ENCODE peak calls at places on chromosomes 4 and X, in ten cellular contexts. V, P, B, O, M, A, L, E, U and Z are unnamed samples.

GRCh38 chrX:154021131-154021611 is 1.5 kb upstream of the IRAK1 start:
- DNase-seq in B (peak), A (no peak), L (no peak), P (no peak), U (peak), M (no peak), E (no peak), V (no peak), O (peak), Z (peak)

GRCh38 chrX:154730271-154730883 is 20.5 kb downstream of the GAB3 start:
- DNase-seq in V (no peak), P (no peak), A (no peak), E (peak), U (no peak), O (peak), B (peak), L (no peak), M (no peak), Z (peak)

GRCh38 chr4:72295966-72296557 is 264.3 kb downstream of the NPFFR2 start:
- DNase-seq in P (no peak), A (no peak), E (no peak), L (no peak), M (no peak), V (peak), B (peak), U (peak), O (peak), Z (peak)

GRCh38 chrX:42930951-42931350 is 153.0 kb upstream of the PPP1R2C start:
- DNase-seq in M (no peak), P (no peak), O (no peak), L (no peak), U (peak), E (no peak), B (no peak), A (no peak), V (no peak), Z (no peak)

GRCh38 chr4:11483076-11483475 is 54.4 kb upstream of the HS3ST1 start:
- DNase-seq in V (no peak), O (no peak), U (peak), A (no peak), L (no peak), M (no peak), B (no peak), E (no peak), P (no peak), Z (no peak)

GRCh38 chr4:78613522-78614311 is 62.1 kb downstream of the ANXA3 start:
- DNase-seq in E (no peak), M (no peak), O (no peak), A (no peak), B (no peak), V (no peak), L (no peak), P (no peak), U (no peak), Z (no peak)

GRCh38 chr4:55458164-55458563 is 62.4 kb downstream of the TMEM165 start:
- DNase-seq in V (no peak), B (peak), L (no peak), O (peak), M (no peak), U (no peak), A (no peak), E (no peak), P (no peak), Z (peak)

GRCh38 chr4:33306131-33306530 is 2586.0 kb downstream of the PCDH7 start:
- DNase-seq in P (no peak), A (no peak), V (no peak), O (no peak), L (no peak), M (no peak), E (no peak), U (no peak), B (no peak), Z (no peak)

GRCh38 chrX:13418126-13419091 is 98.6 kb upstream of the ATXN3L start:
- DNase-seq in O (peak), B (peak), V (no peak), E (no peak), U (peak), A (no peak), P (no peak), L (no peak), M (no peak), Z (peak)

GRCh38 chrX:56113785-56114436 is 118.2 kb upstream of the KLF8 start:
- DNase-seq in M (no peak), U (peak), O (no peak), E (no peak), L (no peak), P (no peak), A (no peak), B (no peak), V (no peak), Z (no peak)

GRCh38 chrX:8987672-8988250 is 46.2 kb downstream of the FAM9B start:
- DNase-seq in P (no peak), V (no peak), L (no peak), M (no peak), B (no peak), E (no peak), O (no peak), U (no peak), A (no peak), Z (no peak)

GRCh38 chr4:152719856-152720556 is 40.2 kb upstream of the TMEM154 start:
- DNase-seq in B (no peak), E (no peak), U (peak), V (no peak), M (no peak), L (no peak), O (no peak), A (no peak), P (no peak), Z (no peak)

GRCh38 chr4:89276296-89276695 is 31.3 kb downstream of the GPRIN3 start:
- DNase-seq in M (no peak), L (no peak), V (no peak), A (no peak), U (no peak), P (no peak), E (no peak), O (no peak), B (no peak), Z (no peak)

GRCh38 chr4:36323801-36324419 is 42.5 kb downstream of the DTHD1 start:
- DNase-seq in A (no peak), O (no peak), M (no peak), V (no peak), B (no peak), P (no peak), E (no peak), U (no peak), L (no peak), Z (no peak)

GRCh38 chrX:57121162-57121741 is at the start of gene SPIN2B:
- DNase-seq in O (peak), B (peak), L (peak), M (peak), V (peak), P (peak), E (peak), A (peak), U (peak), Z (peak)

GRCh38 chr4:54658321-54659093 is 750 bp downstream of the KIT start:
- DNase-seq in L (peak), M (no peak), A (no peak), O (peak), U (no peak), B (peak), E (peak), P (peak), V (peak), Z (peak)

GRCh38 chr4:4457803-4458550 is 71.1 kb downstream of the NSG1 start:
- DNase-seq in B (peak), M (no peak), P (no peak), U (peak), V (no peak), O (peak), L (no peak), E (no peak), A (no peak), Z (no peak)

GRCh38 chr4:6844986-6845385 is 62.5 kb downstream of the KIAA0232 start:
- DNase-seq in V (no peak), A (no peak), P (no peak), E (no peak), L (no peak), U (no peak), B (no peak), M (no peak), O (no peak), Z (no peak)

GRCh38 chr4:118969359-118969758 is 80.7 kb downstream of the SYNPO2 start:
- DNase-seq in O (peak), B (peak), E (peak), V (peak), P (no peak), M (peak), U (peak), L (no peak), A (peak), Z (peak)

GRCh38 chr4:3640587-3640962 is 108.4 kb upstream of the LRPAP1 start:
- DNase-seq in L (no peak), E (no peak), M (no peak), U (no peak), A (no peak), P (no peak), V (no peak), B (no peak), O (peak), Z (no peak)

GRCh38 chrX:22234380-22234779 is 38.3 kb upstream of the CBLL2 start:
- DNase-seq in M (no peak), L (no peak), P (no peak), E (no peak), O (no peak), V (no peak), B (no peak), A (no peak), U (no peak), Z (no peak)

GRCh38 chr4:104896623-104897296 is 249.9 kb upstream of the TET2 start:
- DNase-seq in O (no peak), V (no peak), U (peak), E (no peak), B (no peak), L (no peak), P (no peak), A (no peak), M (no peak), Z (no peak)

GRCh38 chr4:5018096-5018495 is 1.2 kb downstream of the CYTL1 start:
- DNase-seq in L (no peak), P (no peak), A (no peak), U (no peak), E (no peak), M (no peak), B (peak), V (no peak), O (peak), Z (no peak)

GRCh38 chr4:113534698-113535097 is 226.8 kb downstream of the CAMK2D start:
- DNase-seq in E (no peak), P (no peak), M (no peak), U (peak), L (no peak), A (no peak), V (no peak), B (no peak), O (peak), Z (peak)

GRCh38 chr4:60201052-60201673 is 999.0 kb upstream of the ADGRL3 start:
- DNase-seq in A (peak), U (peak), L (peak), P (peak), E (no peak), B (peak), V (peak), O (peak), M (no peak), Z (peak)

GRCh38 chr4:14234330-14234729 is 606.8 kb upstream of the BOD1L1 start:
- DNase-seq in V (no peak), U (peak), L (no peak), O (no peak), M (no peak), E (no peak), P (no peak), B (no peak), A (no peak), Z (peak)

GRCh38 chr4:541271-541670 is 34.8 kb downstream of the TMEM271 start:
- DNase-seq in P (no peak), B (no peak), L (no peak), M (no peak), O (no peak), A (no peak), U (no peak), E (no peak), V (no peak), Z (no peak)

GRCh38 chr4:169283114-169283509 is 12.4 kb upstream of the SH3RF1 start:
- DNase-seq in E (no peak), M (no peak), O (peak), L (no peak), P (no peak), A (no peak), U (peak), V (no peak), B (peak), Z (peak)

GRCh38 chrX:75673468-75673867 is 111.6 kb downstream of the MAGEE2 start:
- DNase-seq in U (no peak), B (no peak), L (no peak), V (no peak), A (no peak), M (no peak), O (no peak), E (no peak), P (no peak), Z (no peak)

GRCh38 chr4:6917445-6918241 is 8.0 kb downstream of the TBC1D14 start:
- DNase-seq in O (no peak), V (no peak), P (peak), L (no peak), E (peak), M (peak), A (peak), B (no peak), U (peak), Z (no peak)

GRCh38 chrX:26915064-26915463 is 548.1 kb downstream of the PPP4R3C start:
- DNase-seq in O (no peak), V (no peak), P (no peak), E (no peak), B (no peak), M (no peak), U (peak), A (no peak), L (no peak), Z (no peak)

GRCh38 chrX:69179380-69179911 is 14.2 kb upstream of the PJA1 start:
- DNase-seq in B (no peak), O (peak), V (peak), U (no peak), M (no peak), P (no peak), E (no peak), L (peak), A (no peak), Z (no peak)

GRCh38 chr4:94827481-94828110 is 69.8 kb downstream of the BMPR1B start:
- DNase-seq in P (no peak), M (no peak), A (no peak), E (no peak), B (peak), V (no peak), U (peak), O (peak), L (no peak), Z (peak)

GRCh38 chr4:13545394-13545808 is 1.1 kb upstream of the NKX3-2 start:
- DNase-seq in O (no peak), E (no peak), L (no peak), U (no peak), B (no peak), V (no peak), P (no peak), M (no peak), A (no peak), Z (no peak)

GRCh38 chr4:84796388-84796787 is 170.1 kb downstream of the WDFY3 start:
- DNase-seq in L (no peak), E (no peak), P (no peak), M (no peak), B (no peak), V (no peak), A (no peak), O (no peak), U (no peak), Z (no peak)